ENCODE peak calls at places on chromosomes 12 and 14, in seven cellular contexts. R, N, U, G, X, Y and B are unnamed samples.
A peak's percentile ranks its signal among the peaks of the same experiment; 100 is the strongest.

GRCh38 chr12:21823581-21823980 is 49.1 kb upstream of the KCNJ8 start:
- DNase-seq in U (no peak), R (no peak), Y (no peak), X (no peak), N (no peak), G (no peak), B (no peak)

GRCh38 chr14:78593949-78594348 is 423.8 kb downstream of the NRXN3 start:
- DNase-seq in X (no peak), G (no peak), N (no peak), Y (no peak), U (no peak), R (no peak), B (no peak)

GRCh38 chr12:7915911-7916403 is 20.0 kb downstream of the SLC2A3 start:
- DNase-seq in R (peak; percentile 9), G (peak; percentile 5), N (no peak), U (no peak), Y (peak; percentile 13), X (no peak), B (no peak)

GRCh38 chr12:66901136-66901932 is 222.5 kb upstream of the GRIP1 start:
- DNase-seq in X (no peak), N (no peak), Y (peak; percentile 5), U (no peak), G (peak; percentile 24), R (no peak), B (no peak)

GRCh38 chr14:101121399-101122113 is 218.0 kb upstream of the RTL1 start:
- DNase-seq in G (no peak), U (no peak), X (peak; percentile 75), R (peak; percentile 23), N (no peak), Y (no peak), B (no peak)

GRCh38 chr14:97328743-97329142 is 531.6 kb downstream of the VRK1 start:
- DNase-seq in R (no peak), N (no peak), X (no peak), Y (no peak), U (no peak), G (no peak), B (no peak)

GRCh38 chr12:30820406-30820946 is 65.7 kb upstream of the CAPRIN2 start:
- DNase-seq in U (no peak), Y (peak; percentile 61), X (no peak), N (no peak), R (no peak), G (peak; percentile 40), B (no peak)

GRCh38 chr12:49428652-49429549 is 61.6 kb downstream of the SPATS2 start:
- DNase-seq in N (peak; percentile 83), R (no peak), X (no peak), U (peak; percentile 3), G (peak; percentile 63), Y (peak; percentile 65), B (no peak)

GRCh38 chr12:57103856-57104255 is 7.3 kb downstream of the STAT6 start:
- DNase-seq in Y (no peak), N (no peak), G (no peak), R (no peak), U (no peak), X (no peak), B (no peak)

GRCh38 chr12:110641512-110641911 is 27.6 kb downstream of the TCTN1 start:
- DNase-seq in R (no peak), N (peak; percentile 45), Y (no peak), U (no peak), X (no peak), G (no peak), B (no peak)

GRCh38 chr12:66196806-66197205 is 7.8 kb downstream of the IRAK3 start:
- DNase-seq in U (no peak), N (peak; percentile 87), R (no peak), G (no peak), Y (peak; percentile 15), X (no peak), B (no peak)

GRCh38 chr14:57389646-57390036 is 745 bp upstream of the NAA30 start:
- DNase-seq in N (no peak), U (no peak), R (peak; percentile 1), G (no peak), Y (no peak), X (no peak), B (peak; percentile 8)

GRCh38 chr12:124391340-124392261 is 96.7 kb downstream of the RFLNA start:
- DNase-seq in Y (peak; percentile 83), G (no peak), U (peak; percentile 29), R (no peak), X (no peak), N (no peak), B (peak; percentile 39)

GRCh38 chr12:39743655-39744054 is 124.1 kb upstream of the ABCD2 start:
- DNase-seq in U (no peak), X (no peak), N (no peak), R (no peak), Y (no peak), G (no peak), B (no peak)

GRCh38 chr12:29073631-29074239 is 75.3 kb upstream of the FAR2 start:
- DNase-seq in U (peak; percentile 35), N (peak; percentile 71), X (no peak), Y (peak; percentile 64), G (peak; percentile 39), R (peak; percentile 42), B (peak; percentile 21)

GRCh38 chr14:58866386-58866785 is 228.6 kb downstream of the DACT1 start:
- DNase-seq in Y (no peak), R (no peak), U (no peak), N (peak; percentile 21), G (no peak), X (no peak), B (no peak)

GRCh38 chr14:88559852-88560251 is 3.0 kb upstream of the ZC3H14 start:
- DNase-seq in R (peak; percentile 41), Y (peak; percentile 36), U (no peak), G (no peak), N (peak; percentile 69), X (no peak), B (no peak)

GRCh38 chr14:45526715-45527549 is 273.9 kb upstream of the MIS18BP1 start:
- DNase-seq in N (no peak), Y (peak; percentile 64), R (peak; percentile 21), G (peak; percentile 45), U (peak; percentile 51), X (no peak), B (peak; percentile 40)

GRCh38 chr14:63555572-63555971 is 12.4 kb upstream of the PPP2R5E start:
- DNase-seq in X (no peak), N (no peak), G (no peak), R (no peak), U (no peak), Y (no peak), B (no peak)

GRCh38 chr12:80504389-80505153 is 60.5 kb downstream of the PTPRQ start:
- DNase-seq in U (no peak), N (peak; percentile 30), Y (no peak), X (no peak), G (no peak), R (no peak), B (no peak)

DNA sequence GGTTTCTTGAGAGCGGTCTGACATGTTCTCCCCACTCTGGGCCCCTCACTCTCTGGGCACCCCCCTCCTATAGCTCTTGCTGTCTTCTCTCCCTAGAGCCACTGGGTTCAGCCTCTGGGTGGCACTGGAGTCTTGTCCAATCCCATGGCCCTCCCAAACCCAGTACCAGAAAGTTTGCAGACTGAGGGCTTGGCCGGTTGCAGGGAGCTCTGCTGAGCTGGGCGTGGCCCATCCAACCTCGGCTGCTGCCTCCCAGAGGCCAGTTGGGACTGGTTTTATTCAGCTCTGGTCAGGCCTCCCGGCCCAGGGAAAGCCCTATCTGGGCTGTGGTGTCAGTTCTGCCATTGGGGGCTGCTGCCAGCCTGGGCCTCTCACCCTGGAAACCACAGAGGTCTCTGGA is 37.9 kb downstream of the ISCA2 start:
- DNase-seq in U (peak; percentile 63), Y (peak; percentile 66), R (peak; percentile 51), X (no peak), N (peak; percentile 65), G (peak; percentile 65), B (peak; percentile 24)
- TF ChIP-seq CTCF in U (peak; percentile 41), Y (peak; percentile 43), R (peak; percentile 13), X (no peak), N (peak; percentile 33), G (peak; percentile 43), B (no peak)

GRCh38 chr14:77286554-77286953 is 15.5 kb upstream of the NGB start:
- DNase-seq in R (no peak), X (no peak), N (no peak), Y (no peak), U (no peak), G (no peak), B (no peak)

GRCh38 chr14:77296155-77296554 is 24.5 kb downstream of the POMT2 start:
- DNase-seq in U (no peak), Y (no peak), R (no peak), X (no peak), N (no peak), G (no peak), B (no peak)

GRCh38 chr14:77290705-77291104 is 19.7 kb upstream of the NGB start:
- DNase-seq in Y (peak; percentile 34), N (no peak), X (no peak), R (no peak), U (no peak), G (peak; percentile 12), B (no peak)
- TF ChIP-seq CTCF in Y (no peak), N (no peak), X (no peak), R (peak; percentile 24), U (peak; percentile 36), G (peak; percentile 18), B (no peak)

DNA sequence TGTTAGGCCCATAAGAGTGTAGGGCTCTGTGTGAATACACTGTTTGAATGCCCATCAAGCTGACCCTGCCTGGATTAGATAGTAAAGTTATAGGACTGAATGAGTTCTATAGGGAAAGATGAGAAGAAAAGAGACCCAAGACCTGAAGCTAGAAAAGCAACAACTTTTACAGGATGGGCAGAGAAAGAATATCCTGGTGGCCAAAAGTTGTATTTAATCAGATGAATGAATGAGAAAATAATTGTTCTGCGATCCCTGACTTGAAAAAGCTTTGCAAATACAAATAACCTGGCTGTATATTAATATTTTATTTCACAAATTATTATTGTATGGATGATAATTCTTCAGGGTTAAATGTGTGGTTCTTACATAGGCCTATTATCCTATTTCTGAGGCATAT is 2.8 kb upstream of the ANO6 start:
- DNase-seq in N (no peak), R (no peak), G (no peak), U (no peak), X (no peak), Y (no peak), B (no peak)
- TF ChIP-seq CTCF in N (no peak), R (peak; percentile 33), G (no peak), U (no peak), X (no peak), Y (no peak), B (no peak)

DNA sequence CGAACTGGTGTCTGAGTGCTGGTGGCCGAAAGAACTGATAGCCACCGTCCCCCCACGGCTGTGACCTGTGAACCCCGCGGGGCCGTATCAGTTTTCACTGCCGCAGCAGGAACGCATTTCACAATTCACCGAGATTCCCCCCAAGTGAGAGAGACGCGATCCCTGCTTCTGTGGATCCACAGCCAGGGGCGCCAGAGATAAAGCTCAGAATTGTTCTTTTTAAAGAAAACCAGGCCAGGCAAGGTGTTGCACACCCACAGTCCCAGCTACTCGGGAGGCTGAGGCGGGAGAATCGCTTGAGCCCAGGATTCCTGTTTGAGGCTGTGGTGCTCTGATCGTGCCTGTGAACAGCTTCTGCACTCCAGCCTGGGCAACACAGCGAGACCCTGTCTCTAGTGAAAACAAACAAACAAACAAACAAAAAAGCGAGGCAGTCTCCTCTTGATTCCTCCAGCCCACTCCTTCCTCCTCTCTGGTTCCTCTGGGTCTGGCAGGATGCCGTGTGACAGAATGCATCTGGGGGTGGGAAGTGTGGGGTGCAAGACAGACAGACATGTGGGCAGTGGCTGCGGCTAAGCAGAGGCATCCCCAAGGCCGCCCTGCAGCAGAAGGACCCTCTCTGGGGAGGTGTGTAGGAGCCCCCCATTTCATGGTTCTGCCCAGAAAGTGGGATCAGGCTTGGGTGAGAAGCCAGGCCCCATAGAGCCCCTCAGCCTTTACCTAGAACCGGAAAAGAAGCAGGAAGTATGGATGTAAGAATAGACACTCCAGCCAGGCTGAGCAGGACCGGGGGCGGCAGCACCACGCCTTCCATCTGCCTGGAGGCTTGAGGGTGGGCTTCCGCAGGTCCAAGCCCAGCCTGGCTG is 39.2 kb upstream of the PPP1R13B start:
- DNase-seq in X (no peak), G (no peak), R (no peak), Y (no peak), U (no peak), N (peak; percentile 33), B (no peak)
- TF ChIP-seq CTCF in X (no peak), G (no peak), R (no peak), Y (peak; percentile 19), U (peak; percentile 8), N (peak; percentile 52), B (no peak)